ENCODE peak calls at places on chromosomes 3 and 15, in ten cellular contexts. S is fibroblast of pulmonary artery; I is dorsolateral prefrontal cortex; C is HepG2; E is CD8-positive, alpha-beta T cell; Z is cardiac muscle cell; L is ovary; U is nephron progenitor cell; K is sigmoid colon; N is body of pancreas. H is an unnamed sample.

GRCh38 chr15:75731248-75732100 is 18.8 kb upstream of the CSPG4 start:
- DNase-seq in S (peak), I (no peak), C (no peak), E (no peak), Z (peak), L (peak), U (no peak), K (peak), N (no peak), H (peak)

GRCh38 chr3:122824465-122825379 is 29.9 kb downstream of the SLC49A4 start:
- DNase-seq in S (no peak), I (no peak), C (no peak), E (no peak), Z (no peak), L (no peak), U (no peak), K (no peak), N (no peak), H (peak)

GRCh38 chr15:81108427-81108826 is 25.6 kb upstream of the CFAP161 start:
- DNase-seq in S (no peak), I (no peak), C (no peak), E (no peak), Z (peak), L (no peak), U (peak), K (no peak), N (no peak), H (no peak)

GRCh38 chr3:128348805-128349531 is 117.7 kb downstream of the DNAJB8 start:
- DNase-seq in S (peak), I (no peak), C (no peak), E (no peak), Z (peak), L (no peak), U (peak), K (peak), N (peak), H (peak)

GRCh38 chr15:74302821-74303359 is 64.6 kb downstream of the CYP11A1 start:
- DNase-seq in S (peak), I (no peak), C (peak), E (peak), Z (peak), L (peak), U (peak), K (peak), N (peak), H (no peak)

GRCh38 chr3:141070727-141071357 is 19.7 kb downstream of the SPSB4 start:
- DNase-seq in S (no peak), I (no peak), C (no peak), E (no peak), Z (no peak), L (no peak), U (no peak), K (peak), N (no peak), H (no peak)

GRCh38 chr3:12486916-12487315 is 2.6 kb downstream of the TSEN2 start:
- DNase-seq in S (no peak), I (no peak), C (no peak), E (no peak), Z (no peak), L (no peak), U (no peak), K (no peak), N (no peak), H (no peak)

GRCh38 chr15:72912121-72912520 is 128.6 kb upstream of the ADPGK start:
- DNase-seq in S (no peak), I (no peak), C (no peak), E (no peak), Z (no peak), L (no peak), U (no peak), K (no peak), N (no peak), H (no peak)

GRCh38 chr3:193831495-193832455 is 238.8 kb downstream of the OPA1 start:
- DNase-seq in S (no peak), I (peak), C (no peak), E (no peak), Z (no peak), L (no peak), U (no peak), K (no peak), N (peak), H (no peak)

GRCh38 chr15:70892002-70892911 is at the start of the genes LRRC49 and THAP10:
- DNase-seq in S (peak), I (peak), C (peak), E (no peak), Z (peak), L (peak), U (peak), K (peak), N (peak), H (peak)

GRCh38 chr3:185069583-185070030 is 83.3 kb downstream of the C3orf70 start:
- DNase-seq in S (no peak), I (no peak), C (peak), E (no peak), Z (no peak), L (no peak), U (peak), K (no peak), N (no peak), H (no peak)

GRCh38 chr3:128076465-128076782 is 24.2 kb downstream of the SEC61A1 start:
- DNase-seq in S (no peak), I (no peak), C (no peak), E (no peak), Z (no peak), L (no peak), U (no peak), K (peak), N (no peak), H (no peak)

GRCh38 chr3:69212411-69213160 is 90.2 kb upstream of the LMOD3 start:
- DNase-seq in S (peak), I (no peak), C (peak), E (no peak), Z (peak), L (no peak), U (no peak), K (no peak), N (no peak), H (peak)

GRCh38 chr15:98647774-98648653 is at the start of gene IGF1R:
- DNase-seq in S (peak), I (peak), C (peak), E (peak), Z (peak), L (peak), U (peak), K (peak), N (peak), H (peak)

GRCh38 chr3:101851072-101851471 is 1.8 kb downstream of the NFKBIZ start:
- DNase-seq in S (no peak), I (no peak), C (no peak), E (no peak), Z (no peak), L (no peak), U (no peak), K (no peak), N (no peak), H (no peak)

GRCh38 chr3:17941766-17942165 is 199.3 kb upstream of the TBC1D5 start:
- DNase-seq in S (no peak), I (no peak), C (no peak), E (no peak), Z (no peak), L (no peak), U (no peak), K (no peak), N (no peak), H (peak)

DNA sequence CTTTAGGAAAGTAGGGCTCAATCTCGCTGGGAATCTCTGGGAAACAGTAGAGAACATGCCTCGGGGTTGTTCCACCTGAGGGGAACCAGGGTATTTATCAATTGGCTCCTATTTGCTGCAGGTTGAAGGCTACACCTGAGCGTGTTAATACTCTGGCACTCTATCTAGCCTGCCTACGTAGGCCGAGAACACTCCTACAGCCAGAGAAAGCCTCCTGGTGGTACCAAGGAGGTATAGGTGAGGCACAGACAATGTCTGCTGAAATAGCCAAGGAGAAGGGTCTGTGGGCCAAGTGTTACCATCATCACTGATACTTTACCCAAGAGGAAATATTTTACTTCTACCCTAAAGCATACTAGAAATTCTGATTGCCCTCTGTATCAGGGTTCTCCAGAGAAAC is 341.0 kb upstream of the UBE2E2 start:
- DNase-seq in S (no peak), I (no peak), C (no peak), E (no peak), Z (no peak), L (no peak), U (no peak), K (no peak), N (no peak), H (no peak)
- TF ChIP-seq CTCF in S (no peak), I (no peak), C (no peak), E (no peak), Z (no peak), L (no peak), U (no peak), K (no peak), N (no peak), H (no peak)

GRCh38 chr15:58189148-58189811 is 51.1 kb downstream of the AQP9 start:
- DNase-seq in S (no peak), I (no peak), C (no peak), E (no peak), Z (no peak), L (no peak), U (no peak), K (no peak), N (no peak), H (no peak)

GRCh38 chr15:58190419-58190818 is 52.2 kb downstream of the AQP9 start:
- DNase-seq in S (no peak), I (no peak), C (no peak), E (no peak), Z (no peak), L (no peak), U (no peak), K (no peak), N (no peak), H (peak)

GRCh38 chr15:58182460-58183163 is 44.4 kb downstream of the AQP9 start:
- DNase-seq in S (peak), I (peak), C (peak), E (peak), Z (peak), L (peak), U (peak), K (no peak), N (peak), H (peak)

GRCh38 chr15:58179741-58180381 is 41.7 kb downstream of the AQP9 start:
- DNase-seq in S (peak), I (no peak), C (no peak), E (no peak), Z (peak), L (no peak), U (no peak), K (no peak), N (no peak), H (no peak)

DNA sequence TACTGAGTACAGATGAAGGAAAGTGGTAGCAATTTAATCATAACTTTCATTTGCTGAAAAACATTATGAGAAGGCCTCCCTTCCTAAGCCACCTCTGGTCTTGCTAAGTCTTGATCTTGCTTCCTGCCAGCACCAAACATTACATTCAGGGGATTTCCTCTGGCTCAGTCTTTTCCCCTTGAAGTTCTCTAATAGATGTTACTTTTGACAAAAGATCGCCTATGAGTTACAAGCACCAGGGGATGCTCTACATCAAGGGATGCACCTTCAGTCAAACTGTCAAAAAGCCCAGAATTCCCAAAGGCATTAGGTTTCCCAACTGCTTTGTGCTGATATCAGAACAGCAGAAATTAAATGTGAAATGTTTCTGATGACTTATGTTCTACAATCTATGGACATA is 47.3 kb downstream of the AQP9 start:
- DNase-seq in S (peak), I (no peak), C (no peak), E (no peak), Z (peak), L (no peak), U (no peak), K (no peak), N (no peak), H (peak)
- TF ChIP-seq CTCF in S (peak), I (no peak), C (no peak), E (no peak), Z (peak), L (no peak), U (no peak), K (no peak), N (no peak), H (peak)

GRCh38 chr15:41955807-41956525 is 16.4 kb downstream of the EHD4 start:
- DNase-seq in S (no peak), I (no peak), C (peak), E (no peak), Z (no peak), L (no peak), U (peak), K (no peak), N (peak), H (peak)
- TF ChIP-seq CTCF in S (no peak), I (no peak), C (peak), E (no peak), Z (no peak), L (no peak), U (no peak), K (no peak), N (peak), H (peak)

GRCh38 chr3:144843099-144843498 is 871.5 kb downstream of the DIPK2A start:
- DNase-seq in S (peak), I (no peak), C (peak), E (no peak), Z (no peak), L (no peak), U (no peak), K (no peak), N (no peak), H (no peak)
- TF ChIP-seq CTCF in S (peak), I (no peak), C (peak), E (no peak), Z (no peak), L (no peak), U (no peak), K (no peak), N (no peak), H (no peak)

DNA sequence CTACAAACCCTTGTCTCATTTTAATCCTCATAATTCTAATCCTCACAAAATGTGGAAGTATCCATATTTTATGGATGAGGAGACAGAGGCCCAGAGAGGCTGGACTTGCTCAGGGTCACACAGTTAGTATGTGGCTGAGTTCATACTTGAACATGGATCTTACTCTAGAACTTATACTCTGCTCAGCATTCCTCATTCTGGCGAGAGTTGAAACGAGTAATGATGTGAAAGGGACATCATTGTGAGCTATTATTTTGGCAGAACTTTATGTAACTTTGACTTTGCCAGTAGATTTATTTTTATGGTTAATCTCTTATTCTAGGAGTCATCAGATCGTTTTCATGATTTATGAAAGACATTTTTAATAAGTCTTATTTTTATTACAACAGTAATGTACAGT is 17.5 kb downstream of the AKAP13 start:
- DNase-seq in S (no peak), I (no peak), C (no peak), E (no peak), Z (no peak), L (no peak), U (no peak), K (no peak), N (no peak), H (no peak)
- TF ChIP-seq CTCF in S (no peak), I (no peak), C (no peak), E (no peak), Z (no peak), L (no peak), U (no peak), K (no peak), N (no peak), H (no peak)

GRCh38 chr15:51130344-51130743 is 35.6 kb upstream of the TNFAIP8L3 start:
- DNase-seq in S (no peak), I (no peak), C (no peak), E (no peak), Z (no peak), L (no peak), U (no peak), K (no peak), N (no peak), H (no peak)

GRCh38 chr15:51133140-51133630 is 38.5 kb upstream of the TNFAIP8L3 start:
- DNase-seq in S (no peak), I (no peak), C (no peak), E (no peak), Z (no peak), L (no peak), U (no peak), K (no peak), N (no peak), H (no peak)

GRCh38 chr15:51134416-51135199 is 39.9 kb upstream of the TNFAIP8L3 start:
- DNase-seq in S (peak), I (no peak), C (no peak), E (no peak), Z (peak), L (no peak), U (no peak), K (no peak), N (no peak), H (no peak)

GRCh38 chr15:51131596-51132290 is 37.0 kb upstream of the TNFAIP8L3 start:
- DNase-seq in S (peak), I (no peak), C (peak), E (no peak), Z (no peak), L (no peak), U (no peak), K (no peak), N (no peak), H (no peak)

DNA sequence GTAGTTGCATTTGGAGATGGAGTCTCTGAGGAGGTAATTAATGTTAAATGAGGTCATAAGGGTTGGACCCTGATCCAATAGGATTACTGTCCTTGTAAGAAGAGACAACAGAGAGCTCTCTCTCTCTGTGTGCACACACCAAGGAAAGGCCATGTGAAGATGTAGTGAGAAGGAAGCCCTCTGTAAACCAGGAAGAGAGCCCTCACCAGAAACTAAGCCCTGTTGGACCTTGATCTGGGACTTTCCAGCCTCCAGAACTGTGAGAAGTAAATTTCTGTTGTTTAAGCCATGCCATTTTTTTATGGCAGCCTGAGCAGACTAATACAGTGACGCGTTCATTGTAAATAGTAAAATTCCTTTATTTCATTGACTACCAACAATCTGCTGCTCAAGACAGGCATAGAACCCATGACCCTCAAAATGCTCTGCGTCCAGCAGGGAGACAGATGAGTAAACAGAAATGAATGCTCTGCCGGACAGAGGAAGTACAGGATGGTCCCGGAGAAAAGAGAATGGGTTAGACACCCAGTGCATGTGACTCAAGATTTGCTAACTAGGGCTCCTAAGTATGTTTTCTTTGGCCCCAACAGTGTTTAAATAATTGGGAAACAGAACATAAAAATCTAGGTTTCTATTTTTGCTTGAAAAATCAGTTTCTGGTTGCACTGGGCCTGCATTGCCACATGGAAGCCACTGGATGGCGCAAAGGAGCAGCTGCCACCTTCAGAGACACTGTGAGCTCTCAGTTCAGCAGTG is 37.9 kb upstream of the TNFAIP8L3 start:
- DNase-seq in S (peak), I (no peak), C (peak), E (no peak), Z (peak), L (peak), U (peak), K (peak), N (no peak), H (peak)
- TF ChIP-seq CTCF in S (no peak), I (peak), C (peak), E (no peak), Z (peak), L (peak), U (peak), K (peak), N (peak), H (peak)

GRCh38 chr3:53174346-53175250 is 13.6 kb downstream of the PRKCD start:
- DNase-seq in S (no peak), I (no peak), C (no peak), E (no peak), Z (no peak), L (no peak), U (no peak), K (no peak), N (no peak), H (no peak)
- TF ChIP-seq CTCF in S (no peak), I (no peak), C (no peak), E (no peak), Z (no peak), L (no peak), U (no peak), K (no peak), N (no peak), H (no peak)

GRCh38 chr15:46854559-46854958 is 862.7 kb upstream of the SEMA6D start:
- DNase-seq in S (no peak), I (no peak), C (no peak), E (no peak), Z (no peak), L (no peak), U (no peak), K (no peak), N (no peak), H (peak)
- TF ChIP-seq CTCF in S (no peak), I (no peak), C (no peak), E (no peak), Z (no peak), L (no peak), U (no peak), K (no peak), N (no peak), H (no peak)

DNA sequence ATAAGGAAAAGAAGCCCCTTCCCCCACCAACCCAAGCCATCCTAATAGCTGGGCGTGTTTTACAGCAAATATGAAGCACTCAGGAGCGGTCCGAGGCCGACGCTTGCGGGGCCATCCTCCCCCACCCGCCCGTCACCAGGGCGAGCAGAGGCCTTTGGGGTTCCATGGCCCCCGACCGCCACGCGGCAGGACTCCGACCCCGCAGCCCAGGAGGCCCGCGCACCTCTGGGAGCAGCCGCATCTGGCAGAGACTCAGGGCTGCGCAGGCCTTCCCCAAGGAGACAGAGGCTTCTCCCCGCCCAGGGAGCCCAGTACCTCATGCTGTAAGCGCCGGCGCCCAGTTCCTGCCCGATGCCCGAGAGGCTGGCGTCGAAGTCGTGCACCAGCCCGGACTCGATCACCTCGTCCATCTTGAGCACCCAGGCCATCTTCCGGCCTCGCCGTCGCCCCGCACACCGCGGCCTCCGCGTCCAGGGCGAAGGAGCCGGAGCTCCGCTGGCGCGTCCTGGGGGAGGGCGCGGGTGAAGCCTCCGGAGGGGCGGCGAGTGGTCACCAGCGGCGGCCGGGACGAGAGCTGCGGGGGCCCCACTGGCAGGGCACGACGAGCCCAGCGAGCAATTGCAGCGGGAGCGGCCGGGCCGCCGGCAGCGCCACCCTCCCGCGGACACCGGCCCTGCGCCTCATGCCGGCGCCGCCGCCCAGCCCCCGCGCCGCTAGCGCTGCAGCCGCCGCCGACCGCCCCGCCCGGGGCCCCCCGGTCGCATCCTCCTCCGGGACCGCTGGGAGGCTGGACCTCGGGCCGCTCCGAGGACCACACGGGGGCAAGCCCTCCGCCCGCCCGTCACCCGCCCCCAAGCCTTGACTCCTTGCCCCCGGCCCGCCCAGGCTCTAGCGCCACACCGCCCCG is 531 bp downstream of the UBP1 start:
- DNase-seq in S (peak), I (peak), C (peak), E (peak), Z (peak), L (peak), U (no peak), K (peak), N (peak), H (peak)
- TF ChIP-seq CTCF in S (no peak), I (no peak), C (no peak), E (no peak), Z (peak), L (peak), U (no peak), K (peak), N (peak), H (no peak)